ENCODE peak calls at places on chromosomes 16 and 17, in nine cellular contexts. W, L, P, K, R, I, M, O and B are unnamed samples.

GRCh38 chr17:1714980-1715802 is 5.0 kb upstream of the TLCD2 start:
- DNase-seq in K (peak), L (peak), I (peak), W (peak), P (peak), O (peak), M (peak), R (peak), B (peak)

GRCh38 chr17:27384261-27384701 is 72.0 kb upstream of the KSR1 start:
- DNase-seq in P (no peak), W (peak), O (peak), M (peak), R (peak), L (peak), I (peak), K (peak), B (peak)

GRCh38 chr17:75561927-75562603 is 25.5 kb upstream of the MYO15B start:
- DNase-seq in I (no peak), K (peak), O (no peak), R (peak), L (peak), P (no peak), W (no peak), M (peak), B (no peak)

GRCh38 chr17:6084226-6085161 is 14.3 kb downstream of the WSCD1 start:
- DNase-seq in L (no peak), R (no peak), O (no peak), K (no peak), W (no peak), P (no peak), I (no peak), M (no peak), B (no peak)

GRCh38 chr17:78258323-78259229 is 27.1 kb downstream of the TMEM235 start:
- DNase-seq in K (no peak), M (no peak), R (no peak), O (peak), I (no peak), L (no peak), W (no peak), P (peak), B (no peak)

GRCh38 chr17:78684026-78684425 is 98.0 kb downstream of the CYTH1 start:
- DNase-seq in L (no peak), O (no peak), R (no peak), K (no peak), W (no peak), P (no peak), I (no peak), M (no peak), B (no peak)

GRCh38 chr17:77145635-77146632 is 5.2 kb downstream of the SEC14L1 start:
- DNase-seq in L (peak), I (peak), W (peak), P (no peak), K (no peak), R (peak), O (no peak), M (peak), B (no peak)

GRCh38 chr17:22272363-22273146 is 580.2 kb downstream of the KCNJ18 start:
- DNase-seq in O (no peak), L (no peak), W (no peak), M (no peak), I (no peak), P (no peak), K (no peak), R (no peak), B (no peak)

GRCh38 chr17:19874256-19874655 is 6.5 kb upstream of the ULK2 start:
- DNase-seq in R (no peak), M (no peak), P (no peak), O (no peak), L (no peak), I (no peak), K (no peak), W (no peak), B (no peak)

GRCh38 chr16:71412270-71413160 is 29.3 kb downstream of the TLE7 start:
- DNase-seq in M (peak), I (peak), R (peak), K (peak), L (peak), P (peak), O (peak), W (peak), B (peak)

GRCh38 chr16:49453001-49453400 is 79.4 kb downstream of the C16orf78 start:
- DNase-seq in I (no peak), K (no peak), O (no peak), M (no peak), P (no peak), R (no peak), W (no peak), L (no peak), B (no peak)

GRCh38 chr16:53022374-53022773 is 30.3 kb downstream of the CHD9NB start:
- DNase-seq in I (no peak), L (peak), O (no peak), K (peak), M (peak), R (peak), P (no peak), W (peak), B (peak)

GRCh38 chr17:48294989-48295892 is 134.8 kb downstream of the SKAP1 start:
- DNase-seq in W (no peak), M (no peak), O (peak), R (peak), I (no peak), P (no peak), L (no peak), K (peak), B (no peak)

GRCh38 chr16:9647981-9648701 is 534.1 kb downstream of the GRIN2A start:
- DNase-seq in P (no peak), I (no peak), O (no peak), W (peak), K (peak), L (peak), M (peak), R (peak), B (peak)

GRCh38 chr16:78543066-78543465 is 443.6 kb downstream of the WWOX start:
- DNase-seq in L (no peak), M (no peak), P (no peak), O (no peak), R (no peak), K (no peak), W (no peak), I (no peak), B (no peak)

GRCh38 chr16:455453-455852 is 30.0 kb downstream of the RAB11FIP3 start:
- DNase-seq in P (no peak), K (no peak), I (no peak), W (no peak), L (no peak), R (no peak), M (no peak), O (no peak), B (no peak)

GRCh38 chr16:81494888-81495287 is 50.3 kb downstream of the CMIP start:
- DNase-seq in W (no peak), R (no peak), P (no peak), M (no peak), O (no peak), L (no peak), K (no peak), I (no peak), B (no peak)